ENCODE peak calls at places on chromosomes 11 and 22, in ten cellular contexts. Q, V, J, T, R, Y, C, G, O and X are unnamed samples.
A peak's percentile ranks its signal among the peaks of the same experiment; 100 is the strongest.

GRCh38 chr11:58900479-58901420 is 38.5 kb upstream of the GLYATL1 start:
- DNase-seq in Q (peak; percentile 87), V (peak; percentile 70), J (peak; percentile 38), T (no peak), R (peak; percentile 81), Y (peak; percentile 25), C (peak; percentile 64), G (no peak), O (peak; percentile 77), X (peak; percentile 73)

GRCh38 chr11:71418643-71419042 is 29.6 kb downstream of the DHCR7 start:
- DNase-seq in Q (no peak), V (no peak), J (no peak), T (no peak), R (no peak), Y (no peak), C (peak; percentile 42), G (no peak), O (peak; percentile 83), X (peak; percentile 69)

GRCh38 chr22:44608606-44609226 is 93.3 kb upstream of the PRR5 start:
- DNase-seq in Q (no peak), V (no peak), J (no peak), T (no peak), R (no peak), Y (no peak), C (no peak), G (no peak), O (no peak), X (no peak)

GRCh38 chr11:43419460-43419859 is 60.7 kb downstream of the TTC17 start:
- DNase-seq in Q (no peak), V (peak; percentile 3), J (peak; percentile 11), T (no peak), R (peak; percentile 58), Y (peak; percentile 63), C (peak; percentile 59), G (peak; percentile 39), O (no peak), X (peak; percentile 34)

GRCh38 chr11:47907499-47907898 is 59.3 kb upstream of the NUP160 start:
- DNase-seq in Q (no peak), V (no peak), J (no peak), T (no peak), R (peak; percentile 70), Y (no peak), C (no peak), G (no peak), O (no peak), X (no peak)

GRCh38 chr22:47133263-47133662 is 370.8 kb downstream of the TBC1D22A start:
- DNase-seq in Q (no peak), V (no peak), J (no peak), T (no peak), R (no peak), Y (no peak), C (no peak), G (no peak), O (no peak), X (no peak)

GRCh38 chr11:22624742-22625447 is 728 bp downstream of the FANCF start:
- DNase-seq in Q (peak; percentile 48), V (no peak), J (no peak), T (peak; percentile 54), R (peak; percentile 55), Y (peak; percentile 78), C (peak; percentile 72), G (peak; percentile 71), O (peak; percentile 79), X (peak; percentile 77)

GRCh38 chr11:1116666-1117390 is 40.9 kb upstream of the MUC5AC start:
- DNase-seq in Q (no peak), V (no peak), J (no peak), T (no peak), R (no peak), Y (no peak), C (no peak), G (no peak), O (no peak), X (no peak)

GRCh38 chr11:93054881-93055280 is 85.4 kb downstream of the MTNR1B start:
- DNase-seq in Q (no peak), V (peak; percentile 78), J (peak; percentile 60), T (no peak), R (peak; percentile 93), Y (no peak), C (peak; percentile 39), G (no peak), O (no peak), X (no peak)

GRCh38 chr11:12744831-12745502 is 70.7 kb downstream of the TEAD1 start:
- DNase-seq in Q (no peak), V (no peak), J (no peak), T (no peak), R (no peak), Y (no peak), C (no peak), G (no peak), O (no peak), X (peak; percentile 84)

GRCh38 chr11:125315088-125315740 is 150.7 kb downstream of the PKNOX2 start:
- DNase-seq in Q (no peak), V (no peak), J (no peak), T (no peak), R (peak; percentile 65), Y (no peak), C (no peak), G (no peak), O (no peak), X (peak; percentile 35)

GRCh38 chr11:61968758-61969390 is 1.4 kb upstream of the FTH1 start:
- DNase-seq in Q (no peak), V (no peak), J (no peak), T (no peak), R (no peak), Y (no peak), C (no peak), G (no peak), O (no peak), X (no peak)

GRCh38 chr11:117572129-117572528 is 224.9 kb downstream of the DSCAML1 start:
- DNase-seq in Q (no peak), V (no peak), J (no peak), T (no peak), R (no peak), Y (no peak), C (no peak), G (no peak), O (no peak), X (no peak)

GRCh38 chr11:2432628-2433071 is 11.7 kb downstream of the TRPM5 start:
- DNase-seq in Q (no peak), V (no peak), J (no peak), T (no peak), R (no peak), Y (no peak), C (no peak), G (no peak), O (no peak), X (no peak)

GRCh38 chr11:43567396-43567975 is 113.1 kb upstream of the HSD17B12 start:
- DNase-seq in Q (no peak), V (peak; percentile 14), J (peak; percentile 59), T (no peak), R (peak; percentile 70), Y (peak; percentile 42), C (no peak), G (peak; percentile 68), O (no peak), X (peak; percentile 45)

GRCh38 chr11:123020968-123021367 is 39.3 kb upstream of the BSX start:
- DNase-seq in Q (no peak), V (peak; percentile 34), J (peak; percentile 74), T (no peak), R (peak; percentile 51), Y (peak; percentile 51), C (peak; percentile 52), G (peak; percentile 67), O (no peak), X (peak; percentile 66)

GRCh38 chr11:72561856-72562255 is 112.4 kb downstream of the PDE2A start:
- DNase-seq in Q (no peak), V (no peak), J (no peak), T (no peak), R (peak; percentile 81), Y (no peak), C (no peak), G (no peak), O (no peak), X (no peak)

GRCh38 chr11:2585566-2586090 is 114.2 kb downstream of the KCNQ1OT1 start:
- DNase-seq in Q (no peak), V (no peak), J (no peak), T (no peak), R (no peak), Y (no peak), C (no peak), G (peak; percentile 4), O (no peak), X (no peak)

GRCh38 chr22:42752230-42752746 is 31.6 kb upstream of the A4GALT start:
- DNase-seq in Q (no peak), V (no peak), J (peak; percentile 6), T (no peak), R (no peak), Y (no peak), C (no peak), G (peak; percentile 38), O (no peak), X (no peak)